ENCODE peak calls at places on chromosomes 12 and 14, in eight cellular contexts. R, V, S, A, W, D, G and K are unnamed samples.

GRCh38 chr14:24013654-24014514 is 25.2 kb downstream of the DHRS4L2 start:
- DNase-seq in R (peak), V (peak), S (peak), A (peak), W (peak), D (peak), G (peak), K (peak)

GRCh38 chr12:94308612-94309011 is 151.1 kb downstream of the CEP83 start:
- DNase-seq in R (no peak), V (no peak), S (no peak), A (no peak), W (no peak), D (no peak), G (no peak), K (no peak)

GRCh38 chr12:52125499-52125900 is 46.0 kb downstream of the SMIM41 start:
- DNase-seq in R (no peak), V (no peak), S (no peak), A (no peak), W (no peak), D (no peak), G (no peak), K (no peak)

GRCh38 chr14:69708586-69709169 is 58.3 kb upstream of the SRSF5 start:
- DNase-seq in R (peak), V (peak), S (no peak), A (no peak), W (no peak), D (no peak), G (peak), K (no peak)

GRCh38 chr14:22955702-22956575 is 951 bp downstream of the HAUS4 start:
- DNase-seq in R (no peak), V (no peak), S (no peak), A (no peak), W (no peak), D (no peak), G (no peak), K (no peak)

GRCh38 chr12:3365416-3366385 is 125.3 kb upstream of the PRMT8 start:
- DNase-seq in R (no peak), V (no peak), S (no peak), A (no peak), W (no peak), D (no peak), G (peak), K (peak)

GRCh38 chr12:110266980-110267620 is 13.9 kb upstream of the ATP2A2 start:
- DNase-seq in R (peak), V (no peak), S (no peak), A (no peak), W (no peak), D (no peak), G (peak), K (no peak)

GRCh38 chr14:74425525-74426201 is 347 bp downstream of the SYNDIG1L start:
- DNase-seq in R (peak), V (peak), S (peak), A (peak), W (no peak), D (peak), G (peak), K (peak)

GRCh38 chr12:126397071-126397571 is 1331.9 kb downstream of the AACS start:
- DNase-seq in R (no peak), V (no peak), S (no peak), A (no peak), W (no peak), D (no peak), G (peak), K (peak)

GRCh38 chr12:47281667-47282171 is 202.0 kb upstream of the AMIGO2 start:
- DNase-seq in R (peak), V (no peak), S (no peak), A (no peak), W (no peak), D (peak), G (no peak), K (no peak)

GRCh38 chr12:32178341-32179010 is 71.8 kb downstream of the BICD1 start:
- DNase-seq in R (no peak), V (no peak), S (no peak), A (no peak), W (no peak), D (no peak), G (no peak), K (no peak)

GRCh38 chr14:79500489-79500888 is 710.8 kb downstream of the DIO2 start:
- DNase-seq in R (no peak), V (no peak), S (no peak), A (no peak), W (no peak), D (no peak), G (no peak), K (no peak)

GRCh38 chr12:31005944-31006361 is 67.7 kb upstream of the DDX11 start:
- DNase-seq in R (no peak), V (no peak), S (no peak), A (no peak), W (no peak), D (no peak), G (no peak), K (no peak)

GRCh38 chr12:104090685-104091084 is 26.4 kb downstream of the HCFC2 start:
- DNase-seq in R (no peak), V (no peak), S (no peak), A (no peak), W (no peak), D (no peak), G (no peak), K (no peak)

GRCh38 chr12:4434721-4435425 is 10.7 kb downstream of the FGF6 start:
- DNase-seq in R (no peak), V (no peak), S (no peak), A (no peak), W (no peak), D (no peak), G (no peak), K (no peak)

GRCh38 chr12:90061834-90062233 is 353.2 kb upstream of the ATP2B1 start:
- DNase-seq in R (no peak), V (no peak), S (no peak), A (no peak), W (no peak), D (no peak), G (no peak), K (no peak)

GRCh38 chr14:100275214-100275613 is 31.0 kb downstream of the SLC25A29 start:
- DNase-seq in R (peak), V (no peak), S (no peak), A (no peak), W (no peak), D (no peak), G (no peak), K (no peak)

GRCh38 chr14:93953739-93954515 is 22.4 kb downstream of the ASB2 start:
- DNase-seq in R (no peak), V (no peak), S (no peak), A (no peak), W (no peak), D (no peak), G (no peak), K (no peak)

GRCh38 chr12:3951380-3952135 is 78.4 kb upstream of the PARP11 start:
- DNase-seq in R (no peak), V (no peak), S (no peak), A (no peak), W (no peak), D (no peak), G (no peak), K (no peak)

GRCh38 chr12:32155041-32155440 is 48.4 kb downstream of the BICD1 start:
- DNase-seq in R (no peak), V (no peak), S (no peak), A (no peak), W (no peak), D (no peak), G (no peak), K (no peak)

GRCh38 chr14:71013551-71014192 is 106.4 kb downstream of the PCNX1 start:
- DNase-seq in R (no peak), V (no peak), S (no peak), A (no peak), W (no peak), D (no peak), G (no peak), K (no peak)

GRCh38 chr12:124530637-124531263 is 36.7 kb downstream of the NCOR2 start:
- DNase-seq in R (no peak), V (no peak), S (no peak), A (no peak), W (no peak), D (no peak), G (no peak), K (no peak)

GRCh38 chr12:22518067-22518719 is 26.1 kb downstream of the C2CD5 start:
- DNase-seq in R (no peak), V (no peak), S (no peak), A (no peak), W (peak), D (no peak), G (no peak), K (no peak)

GRCh38 chr14:68124885-68125731 is 305.5 kb downstream of the RAD51B start:
- DNase-seq in R (no peak), V (no peak), S (no peak), A (no peak), W (no peak), D (no peak), G (no peak), K (no peak)

GRCh38 chr14:24058951-24059475 is 7.2 kb downstream of the CARMIL3 start:
- DNase-seq in R (no peak), V (no peak), S (no peak), A (no peak), W (no peak), D (no peak), G (no peak), K (no peak)

GRCh38 chr14:79576434-79576833 is 634.9 kb downstream of the DIO2 start:
- DNase-seq in R (no peak), V (no peak), S (no peak), A (no peak), W (no peak), D (no peak), G (no peak), K (no peak)

GRCh38 chr12:130715150-130715995 is 726 bp downstream of the RIMBP2 start:
- DNase-seq in R (no peak), V (no peak), S (no peak), A (no peak), W (no peak), D (no peak), G (no peak), K (no peak)

GRCh38 chr14:32370720-32371119 is 41.6 kb downstream of the AKAP6 start:
- DNase-seq in R (no peak), V (no peak), S (no peak), A (no peak), W (no peak), D (no peak), G (no peak), K (no peak)

GRCh38 chr14:83356080-83356479 is 1822.4 kb upstream of the SEL1L start:
- DNase-seq in R (no peak), V (no peak), S (no peak), A (no peak), W (no peak), D (no peak), G (no peak), K (no peak)

GRCh38 chr14:73567951-73568885 is 795 bp upstream of the ACOT2 start:
- DNase-seq in R (peak), V (peak), S (no peak), A (no peak), W (no peak), D (peak), G (no peak), K (no peak)

GRCh38 chr14:77006127-77006526 is 22.4 kb downstream of the IRF2BPL start:
- DNase-seq in R (no peak), V (no peak), S (no peak), A (no peak), W (no peak), D (no peak), G (peak), K (no peak)

GRCh38 chr12:113658030-113658655 is 186.5 kb upstream of the LHX5 start:
- DNase-seq in R (no peak), V (no peak), S (no peak), A (no peak), W (no peak), D (no peak), G (no peak), K (no peak)

GRCh38 chr12:131147293-131147692 is 193.6 kb downstream of the ADGRD1 start:
- DNase-seq in R (no peak), V (no peak), S (no peak), A (no peak), W (no peak), D (no peak), G (no peak), K (no peak)

GRCh38 chr14:59816931-59817330 is 53.6 kb downstream of the RTN1 start:
- DNase-seq in R (no peak), V (no peak), S (no peak), A (no peak), W (no peak), D (no peak), G (no peak), K (no peak)

GRCh38 chr12:12800406-12801180 is 12.6 kb upstream of the DDX47 start:
- DNase-seq in R (no peak), V (no peak), S (no peak), A (no peak), W (no peak), D (no peak), G (no peak), K (no peak)

GRCh38 chr12:108839011-108839889 is 18.1 kb downstream of the SSH1 start:
- DNase-seq in R (no peak), V (no peak), S (no peak), A (no peak), W (no peak), D (no peak), G (no peak), K (no peak)

GRCh38 chr14:102993523-102993922 is 63.8 kb downstream of the CDC42BPB start:
- DNase-seq in R (no peak), V (no peak), S (no peak), A (no peak), W (no peak), D (no peak), G (no peak), K (no peak)

GRCh38 chr12:52380271-52380694 is 5.2 kb downstream of the KRT84 start:
- DNase-seq in R (no peak), V (no peak), S (no peak), A (no peak), W (no peak), D (no peak), G (peak), K (no peak)

GRCh38 chr12:131378176-131378842 is 332.6 kb upstream of the SFSWAP start:
- DNase-seq in R (no peak), V (no peak), S (no peak), A (no peak), W (no peak), D (no peak), G (no peak), K (no peak)